ENCODE peak calls at places on chromosomes 3 and 15, in ten cellular contexts. K, J, L, D, I, Q, Y, C, Z and N are unnamed samples.

GRCh38 chr3:10224794-10225660 is 23.2 kb upstream of the TATDN2 start:
- DNase-seq in K (peak; percentile 82), J (peak; percentile 81), L (peak; percentile 66), D (peak; percentile 72), I (peak; percentile 85), Q (peak; percentile 83), Y (peak; percentile 81), C (no peak), Z (peak; percentile 71), N (peak; percentile 67)

GRCh38 chr3:18046131-18046530 is 303.7 kb upstream of the TBC1D5 start:
- DNase-seq in K (no peak), J (no peak), L (no peak), D (no peak), I (no peak), Q (no peak), Y (no peak), C (no peak), Z (no peak), N (no peak)

GRCh38 chr15:62241135-62241770 is 76.2 kb upstream of the C2CD4B start:
- DNase-seq in K (no peak), J (no peak), L (no peak), D (peak; percentile 81), I (peak; percentile 18), Q (peak; percentile 42), Y (no peak), C (no peak), Z (peak; percentile 36), N (no peak)

GRCh38 chr15:38612159-38612863 is 47.7 kb upstream of the RASGRP1 start:
- DNase-seq in K (no peak), J (no peak), L (no peak), D (no peak), I (no peak), Q (no peak), Y (no peak), C (no peak), Z (no peak), N (no peak)

GRCh38 chr3:156533205-156533604 is 21.7 kb downstream of the SSR3 start:
- DNase-seq in K (no peak), J (no peak), L (no peak), D (no peak), I (no peak), Q (no peak), Y (no peak), C (no peak), Z (no peak), N (no peak)

GRCh38 chr3:196202516-196202970 is 8.7 kb downstream of the ZDHHC19 start:
- DNase-seq in K (peak; percentile 85), J (peak; percentile 66), L (no peak), D (no peak), I (peak; percentile 49), Q (no peak), Y (peak; percentile 63), C (no peak), Z (no peak), N (no peak)

GRCh38 chr15:61141497-61142125 is 87.5 kb downstream of the RORA start:
- DNase-seq in K (no peak), J (no peak), L (no peak), D (no peak), I (no peak), Q (no peak), Y (peak; percentile 31), C (no peak), Z (no peak), N (no peak)

GRCh38 chr3:152719264-152719663 is 115.7 kb upstream of the P2RY1 start:
- DNase-seq in K (no peak), J (no peak), L (peak; percentile 13), D (no peak), I (no peak), Q (no peak), Y (no peak), C (no peak), Z (no peak), N (no peak)

GRCh38 chr3:48565591-48566400 is 2.2 kb upstream of the UCN2 start:
- DNase-seq in K (no peak), J (no peak), L (no peak), D (no peak), I (no peak), Q (no peak), Y (peak; percentile 44), C (no peak), Z (peak; percentile 21), N (no peak)

GRCh38 chr15:30062881-30063280 is 19.9 kb upstream of the GOLGA8J start:
- DNase-seq in K (no peak), J (no peak), L (no peak), D (no peak), I (no peak), Q (no peak), Y (no peak), C (no peak), Z (no peak), N (no peak)

GRCh38 chr15:36911322-36911944 is 188.9 kb downstream of the MEIS2 start:
- DNase-seq in K (no peak), J (no peak), L (no peak), D (no peak), I (no peak), Q (no peak), Y (no peak), C (no peak), Z (no peak), N (no peak)

GRCh38 chr15:90989040-90989768 is 5.1 kb downstream of the PRC1 start:
- DNase-seq in K (no peak), J (no peak), L (no peak), D (no peak), I (no peak), Q (no peak), Y (no peak), C (no peak), Z (no peak), N (no peak)

GRCh38 chr15:31102374-31103342 is 1.1 kb upstream of the TRPM1 start:
- DNase-seq in K (no peak), J (no peak), L (no peak), D (peak; percentile 41), I (no peak), Q (no peak), Y (no peak), C (no peak), Z (no peak), N (no peak)

GRCh38 chr3:123093696-123094095 is 26.9 kb downstream of the PDIA5 start:
- DNase-seq in K (no peak), J (no peak), L (no peak), D (no peak), I (no peak), Q (no peak), Y (no peak), C (no peak), Z (no peak), N (no peak)

GRCh38 chr3:194468086-194468485 is 18.7 kb downstream of the ATP13A3 start:
- DNase-seq in K (no peak), J (no peak), L (no peak), D (no peak), I (no peak), Q (no peak), Y (no peak), C (no peak), Z (no peak), N (no peak)

GRCh38 chr3:97692831-97693230 is 71.7 kb upstream of the ARL6 start:
- DNase-seq in K (no peak), J (no peak), L (no peak), D (no peak), I (no peak), Q (no peak), Y (no peak), C (no peak), Z (no peak), N (no peak)

GRCh38 chr3:172254542-172254941 is 193.7 kb downstream of the GHSR start:
- DNase-seq in K (no peak), J (no peak), L (no peak), D (no peak), I (no peak), Q (no peak), Y (no peak), C (no peak), Z (no peak), N (no peak)
- H3K36me3 ChIP-seq in K (peaks cover 6% of the 10 kb centered on the region), J (peaks cover 8% of the 10 kb centered on the region), L (peaks cover 48% of the 10 kb centered on the region), D (peaks cover 10% of the 10 kb centered on the region), I (no peaks in the 10 kb centered on the region), Q (peaks cover 22% of the 10 kb centered on the region), Y (no peaks in the 10 kb centered on the region), C (no peaks in the 10 kb centered on the region), Z (no peaks in the 10 kb centered on the region), N (no peaks in the 10 kb centered on the region)

GRCh38 chr3:120558784-120559227 is 37.3 kb upstream of the NDUFB4 start:
- DNase-seq in K (peak; percentile 96), J (peak; percentile 95), L (peak; percentile 72), D (peak; percentile 92), I (peak; percentile 91), Q (peak; percentile 89), Y (peak; percentile 89), C (no peak), Z (peak; percentile 76), N (peak; percentile 84)
- TF ChIP-seq POLR2A in K (no peak), J (no peak), L (no peak), D (no peak), I (no peak), Q (no peak), Y (no peak), C (no peak), Z (no peak), N (no peak)

DNA sequence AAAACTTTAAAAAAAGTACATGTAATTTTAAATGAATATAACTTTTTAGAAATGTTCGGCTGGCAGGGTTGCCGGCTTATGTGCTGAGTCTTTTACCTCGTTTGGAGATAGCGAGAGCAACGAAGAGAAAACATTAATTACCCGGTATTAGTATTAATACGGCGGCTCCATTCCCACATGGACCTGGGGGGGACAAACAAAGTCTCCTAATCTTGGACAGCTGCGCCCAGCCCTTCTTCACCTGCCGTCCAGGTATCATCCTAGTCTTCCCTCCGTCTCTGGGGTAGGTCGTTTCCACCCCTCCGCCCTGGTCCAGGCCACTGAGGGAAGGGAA is 316 bp upstream of the DIS3L start:
- DNase-seq in K (no peak), J (no peak), L (no peak), D (no peak), I (no peak), Q (no peak), Y (peak; percentile 51), C (no peak), Z (no peak), N (no peak)
- TF ChIP-seq POLR2AphosphoS5 in K (no peak), J (no peak), L (no peak), D (no peak), I (no peak), Q (no peak), Y (no peak), C (no peak), Z (no peak), N (no peak)

GRCh38 chr15:99930696-99931095 is 197.5 kb upstream of the LYSMD4 start:
- DNase-seq in K (no peak), J (no peak), L (no peak), D (no peak), I (no peak), Q (no peak), Y (no peak), C (peak; percentile 72), Z (no peak), N (no peak)
- H3K36me3 ChIP-seq in K (no peaks in the 10 kb centered on the region), J (no peaks in the 10 kb centered on the region), L (no peaks in the 10 kb centered on the region), D (no peaks in the 10 kb centered on the region), I (no peaks in the 10 kb centered on the region), Q (no peaks in the 10 kb centered on the region), Y (no peaks in the 10 kb centered on the region), C (no peaks in the 10 kb centered on the region), Z (no peaks in the 10 kb centered on the region), N (no peaks in the 10 kb centered on the region)

GRCh38 chr3:50088725-50089602 is at the start of gene RBM5:
- DNase-seq in K (peak; percentile 96), J (peak; percentile 95), L (peak; percentile 84), D (peak; percentile 94), I (peak; percentile 93), Q (peak; percentile 92), Y (peak; percentile 95), C (peak; percentile 93), Z (peak; percentile 85), N (peak; percentile 93)
- TF ChIP-seq POLR2A in K (peak; percentile 66), J (peak; percentile 45), L (peak; percentile 85), D (no peak), I (peak; percentile 66), Q (no peak), Y (peak; percentile 60), C (peak; percentile 59), Z (no peak), N (peak; percentile 65)

GRCh38 chr3:145637105-145637504 is 523.9 kb downstream of the PLOD2 start:
- DNase-seq in K (no peak), J (no peak), L (no peak), D (no peak), I (no peak), Q (no peak), Y (no peak), C (no peak), Z (no peak), N (no peak)
- TF ChIP-seq POLR2AphosphoS5 in K (no peak), J (no peak), L (no peak), D (no peak), I (no peak), Q (no peak), Y (no peak), C (no peak), Z (no peak), N (no peak)